ENCODE peak calls at places on chromosomes 3 and 15, in four cellular contexts. A is SK-N-SH, D is K562, R is HepG2. X is an unnamed sample.
A peak's percentile ranks its signal among the peaks of the same experiment; 100 is the strongest.

GRCh38 chr15:74580538-74581350 is 34.9 kb upstream of the CLK3 start:
- DNase-seq in A (no peak), D (peak; percentile 78), R (no peak), X (no peak)

GRCh38 chr3:98655666-98656065 is 62.3 kb upstream of the CPOX start:
- DNase-seq in A (no peak), D (no peak), R (no peak), X (no peak)

GRCh38 chr15:85580914-85581313 is 200.5 kb downstream of the AKAP13 start:
- DNase-seq in A (no peak), D (no peak), R (no peak), X (no peak)

GRCh38 chr3:42262525-42262924 is 3.5 kb downstream of the CCK start:
- DNase-seq in A (no peak), D (no peak), R (no peak), X (peak; percentile 13)

GRCh38 chr3:185950720-185951119 is 12.9 kb upstream of the TRA2B start:
- DNase-seq in A (no peak), D (no peak), R (no peak), X (no peak)

GRCh38 chr15:69232144-69232543 is 66.6 kb upstream of the PAQR5 start:
- DNase-seq in A (no peak), D (no peak), R (no peak), X (no peak)

GRCh38 chr3:107432013-107432515 is 54.8 kb downstream of the CCDC54 start:
- DNase-seq in A (peak; percentile 56), D (no peak), R (no peak), X (no peak)

GRCh38 chr3:124700880-124701684 is 29.2 kb upstream of the UMPS start:
- DNase-seq in A (no peak), D (no peak), R (peak; percentile 99), X (no peak)

GRCh38 chr3:49377483-49377882 is 19.3 kb upstream of the GPX1 start:
- DNase-seq in A (no peak), D (no peak), R (no peak), X (no peak)

GRCh38 chr3:50445919-50446318 is 57.5 kb downstream of the CACNA2D2 start:
- DNase-seq in A (no peak), D (no peak), R (peak; percentile 84), X (no peak)

GRCh38 chr3:151318946-151319345 is 2.3 kb upstream of the GPR87 start:
- DNase-seq in A (no peak), D (no peak), R (no peak), X (no peak)

GRCh38 chr15:58755956-58756355 is 6.4 kb upstream of the ADAM10 start:
- DNase-seq in A (peak; percentile 20), D (peak; percentile 22), R (no peak), X (no peak)

GRCh38 chr15:70088887-70089691 is 8.6 kb downstream of the TLE3 start:
- DNase-seq in A (no peak), D (no peak), R (no peak), X (no peak)

GRCh38 chr15:60901647-60902046 is 327.5 kb downstream of the RORA start:
- DNase-seq in A (no peak), D (no peak), R (no peak), X (no peak)

GRCh38 chr15:83504365-83504764 is 57.2 kb downstream of the SH3GL3 start:
- DNase-seq in A (no peak), D (no peak), R (no peak), X (no peak)

GRCh38 chr3:144106970-144107369 is 135.3 kb downstream of the DIPK2A start:
- DNase-seq in A (no peak), D (peak; percentile 12), R (no peak), X (no peak)

GRCh38 chr3:158106773-158107461 is 697 bp upstream of the SHOX2 start:
- DNase-seq in A (peak; percentile 63), D (no peak), R (no peak), X (no peak)

GRCh38 chr3:140316895-140317400 is 360.9 kb upstream of the TRIM42 start:
- DNase-seq in A (no peak), D (no peak), R (no peak), X (no peak)

GRCh38 chr15:37880009-37880834 is 54.2 kb upstream of the TMCO5A start:
- DNase-seq in A (no peak), D (peak; percentile 27), R (peak; percentile 7), X (peak; percentile 38)

GRCh38 chr15:69380100-69380725 is 33.9 kb upstream of the KIF23 start:
- DNase-seq in A (no peak), D (no peak), R (peak; percentile 11), X (no peak)

DNA sequence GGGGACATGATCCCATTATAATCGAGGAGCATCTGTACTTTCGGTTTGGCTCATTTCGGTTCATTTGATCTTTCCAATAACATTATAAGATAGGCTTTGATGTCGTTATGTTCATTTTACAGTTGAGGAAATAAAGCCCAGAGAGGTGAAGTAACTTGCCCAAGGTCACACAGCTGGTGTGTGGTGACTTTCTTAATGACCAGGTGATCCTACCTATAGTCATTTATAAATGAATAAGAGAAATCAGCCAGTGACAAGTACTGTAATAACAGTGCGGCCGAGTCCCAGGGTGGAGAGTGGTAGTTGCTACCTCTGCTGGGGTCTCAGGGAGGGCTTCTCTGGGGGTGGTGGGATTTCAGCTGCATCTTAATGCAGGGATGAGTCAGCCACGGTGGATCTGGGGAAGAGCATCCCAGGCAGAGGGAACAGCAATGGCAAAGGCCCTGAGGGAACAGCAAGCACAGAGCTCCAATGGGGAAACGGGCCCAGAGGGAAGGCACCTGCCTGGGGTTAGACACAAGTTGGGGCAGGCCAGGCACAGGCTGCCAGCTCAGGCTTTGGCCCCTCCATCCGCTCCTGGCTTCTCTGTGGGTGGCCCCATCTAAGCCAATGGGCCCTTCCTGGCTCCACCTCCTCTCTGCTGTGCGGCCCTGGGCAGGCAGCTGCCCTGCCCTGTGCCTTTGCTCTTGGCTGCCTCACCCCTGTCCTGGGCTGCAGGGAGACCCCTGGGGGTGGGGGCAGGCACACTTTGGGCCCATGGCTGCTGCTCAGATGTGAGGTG is 1.1 kb upstream of the FBLN2 start:
- DNase-seq in A (no peak), D (no peak), R (no peak), X (no peak)
- TF ChIP-seq ZBTB33 in A (no peak), D (no peak), R (no peak), X (no peak)

GRCh38 chr15:80942266-80942665 is 47.4 kb downstream of the MESD start:
- DNase-seq in A (no peak), D (no peak), R (no peak), X (no peak)
- TF ChIP-seq ELF1 in A (no peak), D (no peak), R (no peak), X (no peak)

DNA sequence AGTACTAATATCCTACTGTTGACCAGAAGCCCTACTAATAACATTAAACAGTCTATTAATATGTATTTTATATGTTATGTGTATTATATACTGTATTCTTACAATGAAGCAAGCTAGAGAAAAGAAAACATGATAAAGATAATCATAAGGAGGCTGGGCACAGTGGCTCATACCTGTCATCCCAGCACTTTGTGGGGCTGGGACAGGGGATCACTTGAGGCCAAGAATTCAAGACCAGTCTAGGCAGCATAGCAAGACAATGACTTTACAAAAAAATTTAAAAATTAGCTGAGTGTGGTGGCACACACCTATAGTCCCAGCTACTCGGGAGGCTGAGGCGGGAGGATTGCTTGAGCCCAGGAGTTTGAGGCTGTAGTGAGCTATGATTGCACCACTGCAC is 8.9 kb upstream of the HERC1 start:
- DNase-seq in A (no peak), D (no peak), R (no peak), X (no peak)
- H3K4me2 ChIP-seq in A (no peak overlapping the region), D (peak overlapping the region; percentile 45), R (no peak overlapping the region), X (no peak overlapping the region)

GRCh38 chr3:169244119-169244864 is 419.2 kb downstream of the MECOM start:
- DNase-seq in A (peak; percentile 16), D (no peak), R (no peak), X (no peak)
- TF ChIP-seq ZBTB33 in A (no peak), D (no peak), R (no peak), X (no peak)

GRCh38 chr15:72342385-72342784 is 22.4 kb upstream of the CELF6 start:
- DNase-seq in A (peak; percentile 43), D (peak; percentile 19), R (peak; percentile 33), X (peak; percentile 7)
- TF ChIP-seq ELF1 in A (no peak), D (no peak), R (no peak), X (no peak)

GRCh38 chr15:78752492-78753358 is 58.5 kb downstream of the ADAMTS7 start:
- DNase-seq in A (peak; percentile 70), D (no peak), R (no peak), X (no peak)
- H3K4me2 ChIP-seq in A (no peak overlapping the region), D (no peak overlapping the region), R (no peak overlapping the region), X (no peak overlapping the region)

GRCh38 chr3:38224357-38224756 is 41.3 kb upstream of the SLC22A13 start:
- DNase-seq in A (no peak), D (no peak), R (no peak), X (no peak)

GRCh38 chr3:38227989-38228388 is 37.6 kb upstream of the SLC22A13 start:
- DNase-seq in A (no peak), D (no peak), R (no peak), X (no peak)

GRCh38 chr3:38226273-38226672 is 39.3 kb upstream of the SLC22A13 start:
- DNase-seq in A (no peak), D (no peak), R (no peak), X (no peak)

GRCh38 chr3:38232701-38233100 is 32.9 kb upstream of the SLC22A13 start:
- DNase-seq in A (no peak), D (no peak), R (no peak), X (no peak)

GRCh38 chr3:38229036-38229435 is 36.6 kb upstream of the SLC22A13 start:
- DNase-seq in A (no peak), D (no peak), R (no peak), X (no peak)
- TF ChIP-seq ZBTB33 in A (no peak), D (no peak), R (no peak), X (no peak)

X was measured in HCT116.